ENCODE peak calls at places on chromosomes 11 and 22, in nine cellular contexts. S is HFF-Myc, V is cardiac fibroblast, E is H1, O is H9, N is cardiac muscle cell, I is stomach, W is Peyer's patch, J is AG10803. M is an unnamed sample.
A peak's percentile ranks its signal among the peaks of the same experiment; 100 is the strongest.

GRCh38 chr22:39474351-39474991 is 17.7 kb downstream of the MGAT3 start:
- DNase-seq in S (no peak), V (no peak), E (no peak), O (peak; percentile 86), N (no peak), I (no peak), W (peak; percentile 87), J (peak; percentile 27), M (no peak)

GRCh38 chr11:30426781-30427180 is 103.9 kb downstream of the ARL14EP start:
- DNase-seq in S (no peak), V (no peak), E (no peak), O (no peak), N (no peak), I (no peak), W (no peak), J (no peak), M (no peak)

GRCh38 chr22:23204541-23205157 is 24.3 kb downstream of the BCR start:
- DNase-seq in S (no peak), V (no peak), E (no peak), O (no peak), N (no peak), I (peak; percentile 77), W (no peak), J (peak; percentile 27), M (no peak)

GRCh38 chr11:15665368-15665871 is 550.7 kb downstream of the INSC start:
- DNase-seq in S (no peak), V (peak; percentile 82), E (peak; percentile 4), O (no peak), N (peak; percentile 89), I (no peak), W (no peak), J (peak; percentile 36), M (no peak)

GRCh38 chr11:110491577-110492352 is 62.0 kb downstream of the FDX1 start:
- DNase-seq in S (no peak), V (no peak), E (no peak), O (no peak), N (peak; percentile 24), I (no peak), W (no peak), J (peak; percentile 8), M (no peak)

GRCh38 chr11:72069787-72070251 is 10.5 kb downstream of the NUMA1 start:
- DNase-seq in S (peak; percentile 42), V (peak; percentile 91), E (no peak), O (peak; percentile 42), N (peak; percentile 85), I (peak; percentile 78), W (peak; percentile 74), J (peak; percentile 90), M (no peak)

GRCh38 chr11:12765428-12765827 is 91.2 kb downstream of the TEAD1 start:
- DNase-seq in S (no peak), V (peak; percentile 37), E (no peak), O (no peak), N (no peak), I (no peak), W (no peak), J (peak; percentile 60), M (no peak)

GRCh38 chr11:64256300-64256699 is 5.0 kb downstream of the PLCB3 start:
- DNase-seq in S (no peak), V (no peak), E (no peak), O (no peak), N (no peak), I (no peak), W (no peak), J (no peak), M (no peak)

GRCh38 chr11:70610561-70610960 is 212.2 kb downstream of the CTTN start:
- DNase-seq in S (no peak), V (no peak), E (no peak), O (no peak), N (peak; percentile 21), I (no peak), W (peak; percentile 44), J (peak; percentile 8), M (no peak)

GRCh38 chr11:110565690-110566336 is 136.1 kb downstream of the FDX1 start:
- DNase-seq in S (no peak), V (no peak), E (no peak), O (no peak), N (peak; percentile 9), I (peak; percentile 64), W (no peak), J (no peak), M (no peak)

GRCh38 chr11:109772846-109773400 is 320.3 kb upstream of the ZC3H12C start:
- DNase-seq in S (no peak), V (no peak), E (no peak), O (no peak), N (no peak), I (no peak), W (no peak), J (no peak), M (no peak)

GRCh38 chr11:68040121-68040956 is 1.5 kb downstream of the TCIRG1 start:
- DNase-seq in S (peak; percentile 19), V (peak; percentile 80), E (peak; percentile 61), O (peak; percentile 76), N (peak; percentile 81), I (peak; percentile 75), W (peak; percentile 75), J (peak; percentile 71), M (no peak)

DNA sequence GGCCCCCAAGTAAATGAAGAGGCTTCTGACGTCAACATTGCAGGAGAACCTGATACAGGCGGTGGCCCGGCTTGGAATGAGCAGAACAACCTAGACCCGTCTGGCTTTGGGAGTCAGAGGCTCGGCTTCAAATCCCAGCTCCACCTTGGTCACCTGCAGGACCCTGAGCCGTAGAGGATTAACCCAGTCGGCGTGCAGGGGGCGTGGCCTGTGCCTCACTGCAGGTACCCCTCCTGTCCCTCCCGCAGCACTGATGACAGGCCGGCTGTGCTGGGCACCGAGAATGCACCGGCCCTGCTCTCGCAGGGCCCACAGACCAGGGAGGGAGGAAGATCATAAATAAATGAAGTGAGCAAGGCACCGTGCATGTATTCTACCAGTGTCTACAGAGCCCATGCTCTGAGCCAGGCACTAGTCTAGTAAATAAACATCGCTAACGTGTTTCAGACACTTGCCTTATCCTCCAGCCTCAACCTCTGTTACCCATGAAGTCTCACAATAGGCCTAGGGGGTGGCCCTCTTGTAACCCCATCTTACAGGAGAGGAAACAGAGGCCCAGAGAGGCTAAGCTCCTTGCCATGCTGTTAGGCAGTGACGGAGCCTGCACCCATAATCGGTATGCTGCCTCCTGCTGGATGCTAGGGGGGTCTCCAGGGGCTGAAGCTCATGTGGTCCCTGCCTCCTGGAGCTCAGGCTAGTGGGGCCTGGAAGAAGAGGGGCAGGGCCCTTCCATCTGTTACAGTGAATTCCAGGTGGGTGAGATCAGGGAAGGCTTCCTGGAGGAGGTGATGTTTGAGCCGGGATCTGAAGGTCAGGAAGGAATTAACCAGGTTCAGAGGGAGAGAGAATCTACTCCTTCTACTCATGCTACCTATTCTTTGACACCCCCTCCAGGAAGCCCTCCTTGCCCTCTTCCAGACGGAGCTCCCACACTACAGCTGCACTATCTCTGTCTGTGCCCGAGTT is 53.4 kb downstream of the RTL6 start:
- DNase-seq in S (no peak), V (no peak), E (peak; percentile 69), O (peak; percentile 74), N (no peak), I (no peak), W (peak; percentile 15), J (no peak), M (no peak)
- TF ChIP-seq CTCF in S (peak; percentile 25), V (peak; percentile 14), E (peak; percentile 62), O (peak; percentile 76), N (peak; percentile 15), I (no peak), W (no peak), J (no peak), M (peak; percentile 8)

GRCh38 chr22:21657361-21658118 is 8.3 kb upstream of the PPIL2 start:
- DNase-seq in S (no peak), V (peak; percentile 28), E (peak; percentile 92), O (peak; percentile 84), N (peak; percentile 15), I (peak; percentile 86), W (peak; percentile 89), J (peak; percentile 19), M (peak; percentile 99)
- TF ChIP-seq CTCF in S (no peak), V (no peak), E (no peak), O (peak; percentile 37), N (no peak), I (no peak), W (peak; percentile 38), J (no peak), M (no peak)

GRCh38 chr11:20154381-20154780 is 5.9 kb downstream of the DBX1 start:
- DNase-seq in S (no peak), V (no peak), E (no peak), O (peak; percentile 29), N (no peak), I (no peak), W (no peak), J (peak; percentile 59), M (no peak)
- TF ChIP-seq CTCF in S (no peak), V (no peak), E (no peak), O (no peak), N (no peak), I (no peak), W (no peak), J (peak; percentile 17), M (no peak)

DNA sequence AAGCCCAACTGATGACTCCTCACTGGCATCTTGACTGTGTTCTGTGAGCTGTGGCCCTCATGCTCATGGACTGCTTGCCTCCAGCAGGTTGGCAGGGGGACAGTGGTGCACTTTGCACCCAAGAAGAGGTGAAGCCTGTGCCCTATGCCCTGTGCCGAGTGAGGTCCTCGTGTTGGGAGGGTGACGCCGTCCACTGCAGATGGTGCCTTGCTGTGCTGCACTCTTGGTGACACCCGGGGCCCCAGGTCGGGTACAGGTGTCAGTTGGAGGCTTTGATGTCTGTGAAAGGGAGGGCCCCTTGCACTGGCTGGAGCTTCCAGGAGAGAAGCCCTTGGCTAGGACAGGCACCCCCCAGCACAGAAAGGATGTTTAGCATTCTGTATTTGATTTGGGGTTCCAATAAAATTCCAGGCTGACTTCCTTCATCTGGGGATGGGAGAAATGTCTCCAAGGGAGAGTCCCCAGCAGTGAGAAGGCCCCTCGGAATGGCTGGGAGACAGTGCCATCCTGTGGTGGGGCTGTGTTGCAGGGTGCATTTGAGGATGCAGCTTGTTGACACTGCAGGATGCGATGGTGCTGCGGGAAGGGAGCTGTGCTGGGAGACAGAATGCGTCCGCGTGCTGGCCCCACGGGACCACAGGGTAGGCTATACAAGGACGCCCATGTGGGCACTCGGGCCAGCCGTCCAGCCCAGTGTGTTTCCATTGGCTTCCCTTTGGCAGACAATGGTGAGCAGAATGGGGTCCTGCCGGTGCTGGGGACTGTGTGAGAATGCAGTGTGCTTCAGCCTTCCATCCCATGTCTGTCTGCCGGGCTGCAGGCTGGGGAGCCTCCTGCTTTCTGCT is 2.5 kb upstream of the ZDHHC8 start:
- DNase-seq in S (no peak), V (peak; percentile 42), E (peak; percentile 76), O (peak; percentile 75), N (peak; percentile 46), I (peak; percentile 37), W (no peak), J (peak; percentile 37), M (no peak)
- TF ChIP-seq CTCF in S (peak; percentile 54), V (peak; percentile 53), E (peak; percentile 31), O (peak; percentile 65), N (peak; percentile 47), I (no peak), W (peak; percentile 55), J (peak; percentile 51), M (peak; percentile 43)

GRCh38 chr11:82494988-82495432 is 238.7 kb downstream of the FAM181B start:
- DNase-seq in S (no peak), V (no peak), E (peak; percentile 51), O (peak; percentile 37), N (no peak), I (no peak), W (no peak), J (no peak), M (no peak)
- TF ChIP-seq CTCF in S (no peak), V (no peak), E (peak; percentile 47), O (peak; percentile 67), N (no peak), I (no peak), W (no peak), J (no peak), M (peak; percentile 38)

GRCh38 chr22:20060700-20061480 is 19.2 kb upstream of the DGCR8 start:
- DNase-seq in S (no peak), V (no peak), E (peak; percentile 50), O (no peak), N (no peak), I (no peak), W (peak; percentile 33), J (no peak), M (no peak)
- TF ChIP-seq CTCF in S (no peak), V (no peak), E (peak; percentile 52), O (peak; percentile 54), N (no peak), I (no peak), W (no peak), J (no peak), M (peak; percentile 13)